ENCODE peak calls at places on chromosomes 12 and 14, in seven cellular contexts. N, V, Z, G, X, F and W are unnamed samples.

GRCh38 chr12:93804392-93805179 is 127.4 kb downstream of the CRADD start:
- DNase-seq in N (no peak), V (no peak), Z (no peak), G (no peak), X (no peak), F (no peak), W (no peak)

GRCh38 chr14:69323266-69323966 is 63.5 kb downstream of the GALNT16 start:
- DNase-seq in N (no peak), V (no peak), Z (no peak), G (peak), X (no peak), F (no peak), W (no peak)

GRCh38 chr12:65407388-65408149 is 129.1 kb downstream of the MSRB3 start:
- DNase-seq in N (no peak), V (no peak), Z (no peak), G (no peak), X (no peak), F (no peak), W (no peak)

GRCh38 chr14:95507701-95508103 is 8.7 kb downstream of the SYNE3 start:
- DNase-seq in N (peak), V (peak), Z (no peak), G (no peak), X (no peak), F (peak), W (no peak)

GRCh38 chr14:94775082-94775874 is 5.4 kb upstream of the GSC start:
- DNase-seq in N (no peak), V (no peak), Z (no peak), G (no peak), X (no peak), F (no peak), W (no peak)

GRCh38 chr14:31323419-31323818 is 96.9 kb downstream of the HEATR5A start:
- DNase-seq in N (no peak), V (no peak), Z (no peak), G (no peak), X (no peak), F (no peak), W (no peak)

GRCh38 chr12:56991319-56991906 is 14.9 kb downstream of the ZBTB39 start:
- DNase-seq in N (peak), V (no peak), Z (peak), G (no peak), X (no peak), F (no peak), W (no peak)

GRCh38 chr14:72678360-72678759 is 215.5 kb downstream of the DPF3 start:
- DNase-seq in N (no peak), V (no peak), Z (no peak), G (no peak), X (no peak), F (no peak), W (no peak)

GRCh38 chr12:65673732-65674131 is 150.6 kb upstream of the HMGA2 start:
- DNase-seq in N (no peak), V (no peak), Z (no peak), G (no peak), X (no peak), F (no peak), W (no peak)

GRCh38 chr14:62209287-62209899 is 447.2 kb downstream of the SNAPC1 start:
- DNase-seq in N (no peak), V (peak), Z (no peak), G (no peak), X (no peak), F (no peak), W (no peak)

GRCh38 chr12:110548678-110549077 is 34.4 kb downstream of the PPTC7 start:
- DNase-seq in N (no peak), V (no peak), Z (no peak), G (no peak), X (no peak), F (no peak), W (no peak)

GRCh38 chr14:87013583-87013982 is 979.4 kb downstream of the GALC start:
- DNase-seq in N (no peak), V (peak), Z (no peak), G (no peak), X (no peak), F (no peak), W (no peak)

GRCh38 chr12:46187023-46187422 is 81.8 kb downstream of the SLC38A1 start:
- DNase-seq in N (no peak), V (peak), Z (peak), G (no peak), X (no peak), F (no peak), W (peak)

GRCh38 chr14:22808388-22809209 is 6.6 kb downstream of the SLC7A7 start:
- DNase-seq in N (no peak), V (no peak), Z (no peak), G (no peak), X (no peak), F (no peak), W (no peak)

GRCh38 chr12:124497658-124498057 is 69.8 kb downstream of the NCOR2 start:
- DNase-seq in N (peak), V (no peak), Z (no peak), G (no peak), X (no peak), F (peak), W (no peak)

GRCh38 chr14:44803239-44803905 is 158.4 kb downstream of the KLHL28 start:
- DNase-seq in N (no peak), V (peak), Z (no peak), G (no peak), X (no peak), F (peak), W (peak)

GRCh38 chr12:94801736-94802135 is 151.4 kb upstream of the TMCC3 start:
- DNase-seq in N (no peak), V (no peak), Z (no peak), G (no peak), X (no peak), F (no peak), W (no peak)

GRCh38 chr12:388547-389137 is 478 bp downstream of the KDM5A start:
- DNase-seq in N (peak), V (no peak), Z (peak), G (peak), X (peak), F (no peak), W (no peak)

GRCh38 chr14:103317976-103318580 is 16.0 kb upstream of the EIF5 start:
- DNase-seq in N (no peak), V (no peak), Z (no peak), G (peak), X (no peak), F (no peak), W (no peak)

GRCh38 chr14:91394105-91395081 is 23.2 kb downstream of the CCDC88C start:
- DNase-seq in N (no peak), V (no peak), Z (no peak), G (no peak), X (no peak), F (no peak), W (no peak)

GRCh38 chr14:102945346-102946130 is 23.1 kb downstream of the AMN start:
- DNase-seq in N (no peak), V (no peak), Z (no peak), G (no peak), X (no peak), F (no peak), W (no peak)

GRCh38 chr14:36659822-36660735 is 1.6 kb upstream of the PAX9 start:
- DNase-seq in N (no peak), V (no peak), Z (no peak), G (no peak), X (no peak), F (no peak), W (no peak)
- TF ChIP-seq CTCF in N (no peak), V (no peak), Z (no peak), G (no peak), X (no peak), F (no peak), W (no peak)

GRCh38 chr12:6382371-6382770 is 1.6 kb upstream of the LTBR start:
- DNase-seq in N (no peak), V (no peak), Z (no peak), G (no peak), X (no peak), F (no peak), W (no peak)

GRCh38 chr12:6384499-6385436 is 806 bp downstream of the LTBR start:
- DNase-seq in N (no peak), V (no peak), Z (no peak), G (no peak), X (no peak), F (no peak), W (no peak)

GRCh38 chr12:6386038-6386437 is 2.1 kb downstream of the LTBR start:
- DNase-seq in N (no peak), V (no peak), Z (no peak), G (no peak), X (no peak), F (no peak), W (no peak)

GRCh38 chr12:6386522-6386921 is 2.6 kb downstream of the LTBR start:
- DNase-seq in N (no peak), V (no peak), Z (no peak), G (no peak), X (no peak), F (no peak), W (no peak)

GRCh38 chr12:6383572-6384498 is at the start of gene LTBR:
- DNase-seq in N (peak), V (no peak), Z (peak), G (peak), X (no peak), F (no peak), W (peak)
- H3K4me3 ChIP-seq in N (peak), V (peak), Z (peak), G (peak), X (no peak), F (no peak), W (peak)

DNA sequence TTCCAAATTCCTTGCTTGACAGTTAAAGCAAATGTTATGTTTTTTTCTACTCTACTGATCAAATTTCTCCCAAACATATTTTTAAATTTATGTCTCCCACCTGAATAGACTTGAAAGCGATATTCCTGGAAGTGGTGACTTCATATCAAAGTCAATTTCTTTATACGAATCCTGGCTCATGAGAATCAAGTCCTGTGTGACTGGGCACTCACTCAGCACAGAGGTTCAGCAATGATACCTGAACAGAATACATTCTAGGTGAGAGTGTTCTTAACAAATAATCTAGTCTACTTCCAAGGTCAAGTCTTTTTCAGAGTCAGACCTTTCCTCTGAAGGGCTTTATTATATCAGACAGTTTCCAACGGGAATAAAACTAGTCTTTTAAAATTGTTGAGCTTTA is 1070.6 kb downstream of the TRHDE start:
- DNase-seq in N (no peak), V (no peak), Z (no peak), G (no peak), X (no peak), F (no peak), W (no peak)
- TF ChIP-seq CTCF in N (no peak), V (no peak), Z (no peak), G (no peak), X (no peak), F (no peak), W (no peak)

DNA sequence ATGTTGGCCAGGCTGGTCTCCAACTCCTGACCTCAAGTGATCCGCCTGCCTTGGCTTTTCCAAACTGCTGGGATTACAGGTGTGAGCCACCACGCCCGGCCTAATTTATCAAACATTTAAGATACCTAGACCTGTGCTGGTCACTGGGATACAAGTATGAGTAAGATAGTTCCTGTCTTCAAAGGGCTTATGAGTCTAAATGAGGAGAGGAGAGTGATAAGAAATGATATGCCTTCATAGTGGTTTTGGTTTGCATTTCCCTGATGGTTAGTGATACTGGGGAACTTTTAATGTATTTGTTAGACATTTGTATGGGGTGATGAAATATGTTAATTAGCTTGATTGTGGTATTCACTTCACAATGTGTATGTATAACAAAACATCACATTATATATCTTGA is 21.3 kb downstream of the TMED10 start:
- DNase-seq in N (no peak), V (no peak), Z (no peak), G (no peak), X (no peak), F (no peak), W (no peak)
- H3K4me3 ChIP-seq in N (no peak), V (no peak), Z (no peak), G (no peak), X (no peak), F (no peak), W (no peak)

GRCh38 chr12:75725505-75726120 is 214.2 kb upstream of the KRR1 start:
- DNase-seq in N (no peak), V (no peak), Z (no peak), G (no peak), X (no peak), F (no peak), W (no peak)
- TF ChIP-seq CTCF in N (peak), V (peak), Z (no peak), G (no peak), X (no peak), F (peak), W (no peak)

GRCh38 chr12:23950775-23951391 is 1.4 kb upstream of the SOX5 start:
- DNase-seq in N (peak), V (no peak), Z (peak), G (no peak), X (no peak), F (peak), W (no peak)

GRCh38 chr12:23950011-23950774 is 723 bp upstream of the SOX5 start:
- DNase-seq in N (no peak), V (no peak), Z (peak), G (no peak), X (no peak), F (peak), W (no peak)

GRCh38 chr12:23947395-23947794 is 2.1 kb downstream of the SOX5 start:
- DNase-seq in N (no peak), V (no peak), Z (no peak), G (no peak), X (no peak), F (no peak), W (no peak)

GRCh38 chr12:23952071-23952470 is 2.6 kb upstream of the SOX5 start:
- DNase-seq in N (no peak), V (no peak), Z (no peak), G (no peak), X (no peak), F (no peak), W (no peak)

GRCh38 chr12:23949212-23950010 is at the start of gene SOX5:
- DNase-seq in N (peak), V (peak), Z (peak), G (peak), X (no peak), F (peak), W (no peak)
- H3K4me3 ChIP-seq in N (peak), V (peak), Z (no peak), G (peak), X (no peak), F (peak), W (no peak)

DNA sequence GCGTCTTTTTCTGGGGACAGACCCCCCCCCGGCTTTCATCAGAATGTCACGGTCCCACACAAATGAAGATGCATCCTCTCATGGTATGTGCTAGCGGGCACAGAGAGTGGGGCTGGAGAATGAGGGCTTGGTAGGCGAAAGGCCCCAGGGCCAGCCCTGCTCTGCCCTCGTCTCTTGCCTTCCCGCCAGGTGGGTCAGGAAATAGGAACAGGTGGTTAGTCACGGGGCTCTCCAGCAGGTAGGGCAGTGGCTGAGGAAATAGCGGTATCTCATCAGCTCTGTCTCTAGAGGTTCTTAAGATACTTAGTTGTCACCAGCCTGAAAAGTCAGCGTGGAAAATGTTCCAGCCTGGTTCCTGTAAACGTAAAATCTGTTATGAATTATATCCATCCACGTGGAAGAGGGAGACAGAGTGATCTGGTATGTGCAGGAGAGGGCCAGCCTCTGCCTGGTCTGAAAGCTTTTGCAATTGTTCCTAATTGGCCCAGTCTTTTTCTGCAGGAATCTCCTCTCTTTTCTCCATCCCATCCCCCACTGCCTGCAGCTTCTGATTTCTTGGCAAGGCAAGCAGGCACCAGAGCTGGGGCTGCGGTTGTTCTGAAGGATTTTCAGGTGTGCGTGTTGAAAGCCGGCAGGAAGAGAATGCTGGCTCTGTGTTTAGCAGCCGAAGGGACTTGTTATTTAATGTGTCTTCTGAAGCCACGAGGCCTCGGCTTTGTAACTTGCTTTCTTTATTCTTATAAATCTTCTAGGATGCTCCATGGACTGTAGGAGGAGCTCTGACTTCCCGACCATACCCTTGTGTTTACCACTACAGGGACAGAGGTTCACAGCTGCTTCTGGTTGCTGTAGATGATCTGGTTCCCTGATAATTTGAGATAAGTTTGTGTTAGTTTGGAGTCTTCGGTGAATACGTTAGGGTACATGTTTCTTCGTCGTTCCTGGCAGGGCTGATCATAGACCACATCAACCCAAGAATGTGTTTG is 131.1 kb downstream of the CACNA1C start:
- DNase-seq in N (no peak), V (peak), Z (peak), G (no peak), X (no peak), F (peak), W (no peak)
- TF ChIP-seq CTCF in N (no peak), V (peak), Z (no peak), G (no peak), X (no peak), F (peak), W (no peak)

DNA sequence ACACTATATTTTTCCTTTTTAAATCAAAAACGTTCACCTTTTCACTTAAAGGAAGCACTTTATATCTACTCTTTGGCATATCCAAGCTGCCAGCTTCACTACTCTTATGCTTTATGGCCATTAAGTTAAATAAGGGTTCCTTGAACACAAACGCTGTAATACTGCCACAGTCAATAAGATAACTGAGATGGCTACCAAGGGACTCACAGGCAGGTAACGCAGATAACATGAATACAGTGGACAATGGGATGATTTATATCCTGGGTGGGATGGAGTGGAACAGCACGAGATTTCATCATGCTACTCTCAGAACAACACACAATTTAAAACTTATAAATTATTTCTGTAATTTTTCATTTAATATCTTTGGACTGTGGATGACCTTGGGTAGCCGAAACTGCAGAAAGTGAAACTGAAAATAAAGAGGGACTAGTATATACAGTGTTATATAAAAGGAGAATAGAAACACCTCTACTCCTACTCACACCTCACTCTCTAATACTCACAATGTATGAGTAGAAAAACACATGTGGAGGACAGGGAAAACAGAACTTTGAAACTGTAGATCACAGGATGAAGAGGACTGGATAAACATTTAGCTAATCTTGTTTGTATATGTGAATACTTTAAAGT is 367.3 kb downstream of the C12orf50 start:
- DNase-seq in N (no peak), V (no peak), Z (peak), G (no peak), X (no peak), F (no peak), W (no peak)
- H3K4me3 ChIP-seq in N (no peak), V (no peak), Z (no peak), G (peak), X (no peak), F (no peak), W (peak)

GRCh38 chr12:69630191-69630590 is 19.5 kb upstream of the LRRC10 start:
- DNase-seq in N (no peak), V (no peak), Z (no peak), G (no peak), X (no peak), F (no peak), W (no peak)

GRCh38 chr12:69633061-69633460 is 22.4 kb upstream of the LRRC10 start:
- DNase-seq in N (no peak), V (no peak), Z (no peak), G (no peak), X (no peak), F (no peak), W (no peak)
- TF ChIP-seq CTCF in N (peak), V (peak), Z (no peak), G (no peak), X (no peak), F (peak), W (peak)